ENCODE peak calls at places on chromosome 7, in four cellular contexts. O, G, N and K are unnamed samples.

GRCh38 chr7:45181991-45182855 is 24.6 kb downstream of the RAMP3 start:
- DNase-seq in O (no peak), G (no peak), N (no peak), K (no peak)

GRCh38 chr7:1501487-1502270 is 2.5 kb downstream of the INTS1 start:
- DNase-seq in O (no peak), G (no peak), N (no peak), K (no peak)

GRCh38 chr7:158812684-158813083 is 16.6 kb downstream of the ESYT2 start:
- DNase-seq in O (no peak), G (no peak), N (no peak), K (no peak)

GRCh38 chr7:34603711-34604444 is 54.1 kb upstream of the NPSR1 start:
- DNase-seq in O (no peak), G (no peak), N (no peak), K (no peak)

GRCh38 chr7:86914468-86915054 is 144.9 kb downstream of the ELAPOR2 start:
- DNase-seq in O (peak), G (no peak), N (peak), K (no peak)

GRCh38 chr7:69772699-69773436 is 174.6 kb downstream of the AUTS2 start:
- DNase-seq in O (no peak), G (no peak), N (no peak), K (no peak)

GRCh38 chr7:130995252-130996081 is 261.5 kb upstream of the KLF14 start:
- DNase-seq in O (no peak), G (no peak), N (no peak), K (no peak)

GRCh38 chr7:157719008-157719682 is 382.3 kb downstream of the DNAJB6 start:
- DNase-seq in O (no peak), G (no peak), N (no peak), K (no peak)

GRCh38 chr7:4037877-4038276 is 644.2 kb upstream of the FOXK1 start:
- DNase-seq in O (no peak), G (no peak), N (no peak), K (no peak)

GRCh38 chr7:74665296-74665938 is 7.9 kb downstream of the GTF2I start:
- DNase-seq in O (no peak), G (no peak), N (no peak), K (peak)

GRCh38 chr7:8003077-8003476 is 34.5 kb downstream of the GLCCI1 start:
- DNase-seq in O (no peak), G (no peak), N (no peak), K (no peak)

GRCh38 chr7:20330797-20331230 is at the start of gene ITGB8:
- DNase-seq in O (no peak), G (no peak), N (no peak), K (peak)

GRCh38 chr7:104252409-104253134 is 44.8 kb upstream of the ORC5 start:
- DNase-seq in O (peak), G (no peak), N (peak), K (no peak)

GRCh38 chr7:93910076-93910994 is 4.0 kb downstream of the GNGT1 start:
- DNase-seq in O (no peak), G (no peak), N (no peak), K (no peak)

GRCh38 chr7:34039033-34039432 is 133.7 kb downstream of the BMPER start:
- DNase-seq in O (no peak), G (no peak), N (no peak), K (no peak)

GRCh38 chr7:55588379-55588699 is 16.0 kb upstream of the VOPP1 start:
- DNase-seq in O (no peak), G (no peak), N (no peak), K (no peak)

GRCh38 chr7:130421685-130422084 is 19.1 kb downstream of the CEP41 start:
- DNase-seq in O (no peak), G (no peak), N (no peak), K (no peak)

GRCh38 chr7:44188480-44189225 is 586 bp downstream of the GCK start:
- DNase-seq in O (no peak), G (no peak), N (no peak), K (no peak)

GRCh38 chr7:106187613-106188350 is 75.7 kb upstream of the SYPL1 start:
- DNase-seq in O (peak), G (no peak), N (no peak), K (no peak)

GRCh38 chr7:20748853-20749252 is 37.8 kb downstream of the SP8 start:
- DNase-seq in O (no peak), G (no peak), N (no peak), K (no peak)

GRCh38 chr7:2853147-2853546 is 9.0 kb upstream of the GNA12 start:
- DNase-seq in O (no peak), G (no peak), N (no peak), K (no peak)

GRCh38 chr7:101085000-101085948 is at the start of gene TRIM56:
- DNase-seq in O (peak), G (peak), N (peak), K (peak)

GRCh38 chr7:45881280-45881758 is 7.0 kb upstream of the IGFBP1 start:
- DNase-seq in O (no peak), G (no peak), N (no peak), K (no peak)

GRCh38 chr7:130793855-130794618 is 60.0 kb upstream of the KLF14 start:
- DNase-seq in O (peak), G (no peak), N (peak), K (no peak)

GRCh38 chr7:116591202-116592040 is 66.6 kb downstream of the CAV1 start:
- DNase-seq in O (peak), G (no peak), N (no peak), K (no peak)

GRCh38 chr7:45007571-45008328 is 7.7 kb downstream of the CCM2 start:
- DNase-seq in O (no peak), G (peak), N (no peak), K (no peak)

GRCh38 chr7:155948423-155948822 is 136.2 kb upstream of the SHH start:
- DNase-seq in O (no peak), G (no peak), N (no peak), K (no peak)

GRCh38 chr7:135708041-135708440 is 19.9 kb downstream of the SLC13A4 start:
- DNase-seq in O (peak), G (no peak), N (no peak), K (peak)

GRCh38 chr7:151838072-151838471 is 38.8 kb downstream of the PRKAG2 start:
- DNase-seq in O (no peak), G (no peak), N (no peak), K (no peak)

GRCh38 chr7:126803060-126803665 is 449.6 kb downstream of the GRM8 start:
- DNase-seq in O (peak), G (peak), N (peak), K (peak)

GRCh38 chr7:126803990-126804389 is 448.8 kb downstream of the GRM8 start:
- DNase-seq in O (no peak), G (no peak), N (no peak), K (no peak)

GRCh38 chr7:126804604-126805003 is 448.1 kb downstream of the GRM8 start:
- DNase-seq in O (no peak), G (no peak), N (no peak), K (no peak)

GRCh38 chr7:126801738-126802137 is 451.0 kb downstream of the GRM8 start:
- DNase-seq in O (no peak), G (no peak), N (no peak), K (no peak)

DNA sequence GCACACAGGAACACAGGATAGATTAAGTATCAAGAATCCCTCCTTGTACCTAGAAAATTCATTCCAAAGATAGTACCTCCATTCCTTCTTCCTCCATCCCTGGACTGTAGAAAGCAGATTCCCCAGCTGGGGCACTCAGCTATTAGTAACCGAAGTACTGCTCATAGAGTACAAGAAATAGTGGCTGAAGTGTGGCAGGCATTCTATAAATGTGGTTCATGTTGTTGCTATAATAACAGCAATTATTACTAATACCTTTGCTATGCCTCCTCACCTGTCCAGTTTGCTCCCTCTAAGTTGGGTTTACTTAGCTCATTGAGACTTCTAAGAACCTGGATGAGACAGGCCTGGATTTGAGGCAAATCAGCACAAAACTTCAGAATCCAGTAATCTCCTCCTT is 453.2 kb downstream of the GRM8 start:
- DNase-seq in O (no peak), G (no peak), N (no peak), K (no peak)
- TF ChIP-seq CREM in O (no peak), G (no peak), N (no peak), K (no peak)

GRCh38 chr7:149013876-149014275 is 14.4 kb downstream of the PDIA4 start:
- DNase-seq in O (no peak), G (no peak), N (no peak), K (no peak)
- TF ChIP-seq CREM in O (no peak), G (no peak), N (no peak), K (no peak)

DNA sequence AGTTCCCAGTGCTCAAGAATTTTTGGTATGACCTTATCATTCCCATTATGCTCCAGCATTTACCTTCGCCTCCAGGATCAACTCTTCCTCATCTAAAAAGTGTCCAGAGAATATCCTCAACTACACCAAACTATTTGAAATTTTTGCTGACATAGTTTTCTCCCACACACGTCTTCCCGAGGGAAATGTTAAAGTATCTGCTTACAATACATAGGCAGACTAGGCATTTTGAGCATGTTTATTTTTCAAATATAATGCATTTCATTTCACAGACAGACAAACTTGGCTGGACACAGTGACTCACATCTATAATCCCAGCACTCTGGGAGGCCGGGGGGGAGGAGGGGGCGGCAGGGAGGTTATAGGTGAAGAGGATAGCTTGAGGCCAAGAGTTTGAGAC is 177.1 kb upstream of the TRIM24 start:
- DNase-seq in O (no peak), G (no peak), N (no peak), K (no peak)
- TF ChIP-seq CREM in O (no peak), G (no peak), N (no peak), K (no peak)

GRCh38 chr7:115097175-115097671 is 175.3 kb downstream of the MDFIC start:
- DNase-seq in O (no peak), G (no peak), N (peak), K (no peak)
- TF ChIP-seq CREM in O (no peak), G (no peak), N (no peak), K (no peak)

DNA sequence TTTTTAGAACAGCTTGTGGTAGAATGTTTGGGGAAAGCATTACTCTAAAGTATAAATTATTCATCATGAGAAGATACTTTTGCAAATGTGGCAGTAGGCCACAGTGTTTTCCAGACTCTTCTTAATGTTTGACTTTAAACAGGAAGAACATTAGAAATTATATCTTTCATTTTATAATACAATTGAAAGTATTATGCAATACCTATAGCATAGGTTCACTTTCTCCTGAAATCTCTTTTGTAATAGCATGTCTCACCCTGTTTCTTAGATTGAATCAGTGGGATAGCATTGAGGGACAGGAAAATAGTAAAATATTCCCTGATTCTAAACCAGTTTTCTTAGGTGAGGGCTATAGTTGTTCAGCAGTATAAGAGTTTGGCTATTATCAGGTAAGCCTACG is 23.1 kb downstream of the ANKIB1 start:
- DNase-seq in O (no peak), G (no peak), N (no peak), K (no peak)
- TF ChIP-seq CREM in O (no peak), G (no peak), N (no peak), K (no peak)